ENCODE peak calls at places on chromosome 10, in eight cellular contexts. N is foreskin fibroblast; F is immature natural killer cell; Z is stimulated activated naive B cell treated with anti-CD40 and anti-IgM and Interleukin-4, amounts not matched to agents 10 μg/mL and 1 μg/mL and 100 μg/mL, for 72 hours; T is activated naive CD8-positive, alpha-beta T cell treated with anti-CD3 and anti-CD28 coated beads, Interleukin-2, amount 50 U/mL, for 24 hours; L is skeletal muscle cell; Q is fibroblast of lung; C is stimulated activated CD4-positive, alpha-beta T cell treated with anti-CD3 and anti-CD28 coated beads, Interleukin-2, amount 100 ng/mL, for 48 hours. A is an unnamed sample.

GRCh38 chr10:50299948-50300669 is 48.8 kb upstream of the ASAH2 start:
- DNase-seq in N (no peak), F (no peak), Z (no peak), T (no peak), L (no peak), Q (no peak), C (no peak), A (no peak)

GRCh38 chr10:89250814-89251416 is 660 bp downstream of the LIPA start:
- DNase-seq in N (no peak), F (no peak), Z (no peak), T (no peak), L (no peak), Q (no peak), C (no peak), A (no peak)

GRCh38 chr10:34814228-34815173 is 595 bp downstream of the PARD3 start:
- DNase-seq in N (no peak), F (no peak), Z (no peak), T (peak), L (no peak), Q (peak), C (no peak), A (no peak)

GRCh38 chr10:72784551-72785421 is 92.8 kb downstream of the MCU start:
- DNase-seq in N (peak), F (no peak), Z (no peak), T (no peak), L (peak), Q (peak), C (no peak), A (no peak)

GRCh38 chr10:60130130-60130579 is 223.8 kb upstream of the CCDC6 start:
- DNase-seq in N (no peak), F (no peak), Z (no peak), T (no peak), L (no peak), Q (no peak), C (no peak), A (no peak)

GRCh38 chr10:60917331-60918280 is 26.4 kb downstream of the RHOBTB1 start:
- DNase-seq in N (no peak), F (no peak), Z (no peak), T (no peak), L (no peak), Q (peak), C (no peak), A (no peak)

GRCh38 chr10:78664929-78665525 is 403.7 kb upstream of the ZMIZ1 start:
- DNase-seq in N (peak), F (no peak), Z (no peak), T (peak), L (no peak), Q (peak), C (peak), A (peak)

GRCh38 chr10:58358947-58359346 is 24.1 kb downstream of the UBE2D1 start:
- DNase-seq in N (no peak), F (no peak), Z (no peak), T (no peak), L (no peak), Q (no peak), C (no peak), A (no peak)

GRCh38 chr10:103284170-103284569 is 7.2 kb downstream of the INA start:
- DNase-seq in N (peak), F (no peak), Z (no peak), T (no peak), L (no peak), Q (no peak), C (no peak), A (no peak)

A was measured in Jurkat, Clone E6-1.